ENCODE peak calls at places on chromosomes 4 and X, in eight cellular contexts. H is AG10803, J is HFFc6, C is natural killer cell, A is GM06990, L is GM12865, N is heart right ventricle, W is foreskin fibroblast. R is an unnamed sample.

GRCh38 chrX:136694491-136695087 is 46.6 kb downstream of the CD40LG start:
- DNase-seq in H (peak), J (peak), C (no peak), A (peak), L (peak), N (no peak), W (no peak), R (peak)

GRCh38 chrX:136192135-136192534 is 44.8 kb downstream of the FHL1 start:
- DNase-seq in H (no peak), J (no peak), C (no peak), A (no peak), L (no peak), N (no peak), W (no peak), R (no peak)

GRCh38 chrX:50747471-50747900 is 66.5 kb downstream of the SHROOM4 start:
- DNase-seq in H (peak), J (no peak), C (no peak), A (no peak), L (peak), N (no peak), W (no peak), R (peak)

GRCh38 chr4:87433342-87433741 is 11.0 kb downstream of the NUDT9 start:
- DNase-seq in H (no peak), J (no peak), C (no peak), A (no peak), L (no peak), N (no peak), W (no peak), R (no peak)

GRCh38 chr4:147381749-147382148 is 99.1 kb upstream of the EDNRA start:
- DNase-seq in H (no peak), J (no peak), C (no peak), A (no peak), L (no peak), N (no peak), W (no peak), R (no peak)

GRCh38 chrX:67543818-67544217 is at the start of gene AR:
- DNase-seq in H (peak), J (peak), C (no peak), A (no peak), L (no peak), N (peak), W (peak), R (no peak)

GRCh38 chr4:41454393-41454792 is 83.6 kb upstream of the LIMCH1 start:
- DNase-seq in H (no peak), J (no peak), C (no peak), A (no peak), L (no peak), N (no peak), W (no peak), R (no peak)

GRCh38 chr4:94410678-94411206 is 41.0 kb upstream of the PDLIM5 start:
- DNase-seq in H (peak), J (no peak), C (no peak), A (no peak), L (no peak), N (peak), W (no peak), R (no peak)

GRCh38 chr4:30605616-30606015 is 114.6 kb upstream of the PCDH7 start:
- DNase-seq in H (no peak), J (no peak), C (no peak), A (no peak), L (no peak), N (no peak), W (no peak), R (no peak)

GRCh38 chr4:26127001-26127400 is 193.8 kb upstream of the RBPJ start:
- DNase-seq in H (no peak), J (no peak), C (no peak), A (no peak), L (no peak), N (no peak), W (no peak), R (no peak)

GRCh38 chr4:38106301-38106700 is 146.1 kb downstream of the PTTG2 start:
- DNase-seq in H (peak), J (no peak), C (no peak), A (no peak), L (no peak), N (no peak), W (no peak), R (no peak)

GRCh38 chrX:81377329-81377728 is 175.4 kb downstream of the SH3BGRL start:
- DNase-seq in H (peak), J (peak), C (no peak), A (no peak), L (peak), N (no peak), W (peak), R (peak)

GRCh38 chrX:43853225-43853828 is 28.9 kb downstream of the MAOB start:
- DNase-seq in H (no peak), J (no peak), C (no peak), A (no peak), L (no peak), N (no peak), W (no peak), R (no peak)

GRCh38 chr4:86919824-86920223 is 15.0 kb upstream of the AFF1 start:
- DNase-seq in H (peak), J (peak), C (no peak), A (no peak), L (no peak), N (no peak), W (no peak), R (no peak)

GRCh38 chrX:21798677-21799219 is 40.7 kb upstream of the MBTPS2 start:
- DNase-seq in H (no peak), J (no peak), C (no peak), A (no peak), L (peak), N (no peak), W (peak), R (no peak)

GRCh38 chrX:9573282-9574106 is 108.6 kb downstream of the TBL1X start:
- DNase-seq in H (no peak), J (no peak), C (no peak), A (no peak), L (no peak), N (no peak), W (no peak), R (no peak)

GRCh38 chrX:39440734-39441305 is 639.6 kb downstream of the MID1IP1 start:
- DNase-seq in H (no peak), J (no peak), C (no peak), A (no peak), L (peak), N (no peak), W (no peak), R (no peak)

GRCh38 chrX:149641832-149642231 is 10.2 kb upstream of the TMEM185A start:
- DNase-seq in H (peak), J (no peak), C (no peak), A (no peak), L (no peak), N (no peak), W (no peak), R (no peak)

GRCh38 chr4:12507868-12508481 is 976.2 kb downstream of the RAB28 start:
- DNase-seq in H (no peak), J (no peak), C (no peak), A (no peak), L (no peak), N (no peak), W (no peak), R (no peak)

GRCh38 chrX:119945481-119945880 is 1.9 kb upstream of the NKAP start:
- DNase-seq in H (no peak), J (no peak), C (no peak), A (no peak), L (no peak), N (no peak), W (no peak), R (no peak)

GRCh38 chrX:119954374-119954773 is 10.8 kb upstream of the NKAP start:
- DNase-seq in H (no peak), J (no peak), C (no peak), A (no peak), L (no peak), N (no peak), W (no peak), R (no peak)

GRCh38 chrX:119943185-119943988 is at the start of gene NKAP:
- DNase-seq in H (peak), J (peak), C (peak), A (peak), L (peak), N (peak), W (peak), R (peak)

GRCh38 chrX:119942831-119943184 is 743 bp downstream of the NKAP start:
- DNase-seq in H (no peak), J (no peak), C (no peak), A (no peak), L (no peak), N (no peak), W (peak), R (no peak)

DNA sequence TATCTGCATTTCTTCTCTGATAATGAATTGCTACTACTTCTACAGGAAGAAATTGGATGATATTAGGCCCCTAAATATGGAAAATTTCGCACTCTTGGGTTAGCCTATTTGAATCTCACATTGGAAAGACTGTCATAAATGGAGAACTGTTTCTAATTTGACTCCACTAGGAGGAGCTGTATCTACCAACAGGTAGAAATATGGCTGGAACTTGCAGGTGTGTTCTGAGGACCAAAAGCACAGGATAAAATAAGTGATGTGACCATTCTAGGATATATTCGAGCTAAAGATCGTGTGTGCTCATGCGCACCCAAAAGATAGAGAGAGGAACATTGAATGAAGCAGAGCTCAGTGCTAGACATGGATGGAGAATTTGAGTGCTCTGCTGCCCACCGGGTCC is 4.8 kb upstream of the NKAP start:
- DNase-seq in H (no peak), J (no peak), C (no peak), A (no peak), L (no peak), N (no peak), W (no peak), R (no peak)
- TF ChIP-seq CTCF in H (no peak), J (peak), C (no peak), A (peak), L (peak), N (no peak), W (no peak), R (peak)

GRCh38 chr4:14264437-14264836 is 636.9 kb upstream of the BOD1L1 start:
- DNase-seq in H (no peak), J (no peak), C (no peak), A (no peak), L (peak), N (no peak), W (no peak), R (no peak)
- TF ChIP-seq CTCF in H (no peak), J (no peak), C (no peak), A (no peak), L (no peak), N (no peak), W (no peak), R (no peak)

GRCh38 chrX:108297290-108297689 is 140.9 kb downstream of the COL4A6 start:
- DNase-seq in H (no peak), J (no peak), C (no peak), A (no peak), L (no peak), N (no peak), W (no peak), R (no peak)
- TF ChIP-seq CTCF in H (no peak), J (peak), C (no peak), A (no peak), L (no peak), N (no peak), W (no peak), R (no peak)

GRCh38 chr4:39178706-39179105 is 3.6 kb upstream of the WDR19 start:
- DNase-seq in H (no peak), J (no peak), C (no peak), A (no peak), L (no peak), N (no peak), W (no peak), R (no peak)

GRCh38 chr4:39179681-39180080 is 2.6 kb upstream of the WDR19 start:
- DNase-seq in H (no peak), J (no peak), C (no peak), A (no peak), L (no peak), N (no peak), W (no peak), R (no peak)

GRCh38 chr4:39181520-39181904 is 817 bp upstream of the WDR19 start:
- DNase-seq in H (no peak), J (no peak), C (no peak), A (no peak), L (peak), N (no peak), W (no peak), R (no peak)

DNA sequence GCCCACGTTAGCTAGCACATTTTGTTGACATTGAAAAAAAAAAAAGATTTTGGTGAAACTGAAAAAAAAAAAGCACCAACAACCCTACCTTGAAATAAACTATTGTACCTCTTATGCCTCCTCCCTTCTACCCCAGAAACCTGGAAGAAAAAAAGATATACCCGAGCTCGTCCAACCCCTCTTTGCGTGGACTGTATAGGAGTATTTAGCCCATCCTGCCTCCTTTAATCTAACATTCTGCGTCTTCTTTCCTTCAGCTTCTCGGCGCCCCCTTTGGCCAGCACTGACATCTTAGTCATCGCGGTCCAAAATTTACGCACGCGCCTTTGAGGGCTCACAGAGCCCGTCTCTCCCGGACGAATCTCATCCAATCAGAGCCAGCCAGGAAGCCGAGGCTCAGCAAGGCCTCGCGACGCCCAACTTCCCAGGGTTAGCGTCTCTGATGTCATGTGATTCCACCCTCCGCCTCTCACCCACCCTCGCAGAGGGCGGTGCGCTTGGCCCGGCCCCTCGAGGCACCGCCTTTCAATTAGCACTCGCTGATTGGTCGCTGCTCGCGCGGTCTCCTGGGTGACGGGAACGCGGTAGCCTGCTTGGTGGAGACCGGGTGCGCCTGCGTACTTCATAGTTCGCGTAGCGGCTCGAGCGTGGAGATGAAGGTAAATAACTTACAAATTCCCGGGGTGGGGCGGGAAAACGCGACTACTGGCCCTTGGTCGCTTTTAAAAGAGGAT is at the start of gene WDR19:
- DNase-seq in H (peak), J (peak), C (peak), A (peak), L (peak), N (peak), W (peak), R (peak)
- TF ChIP-seq CTCF in H (peak), J (peak), C (peak), A (peak), L (peak), N (peak), W (peak), R (peak)

DNA sequence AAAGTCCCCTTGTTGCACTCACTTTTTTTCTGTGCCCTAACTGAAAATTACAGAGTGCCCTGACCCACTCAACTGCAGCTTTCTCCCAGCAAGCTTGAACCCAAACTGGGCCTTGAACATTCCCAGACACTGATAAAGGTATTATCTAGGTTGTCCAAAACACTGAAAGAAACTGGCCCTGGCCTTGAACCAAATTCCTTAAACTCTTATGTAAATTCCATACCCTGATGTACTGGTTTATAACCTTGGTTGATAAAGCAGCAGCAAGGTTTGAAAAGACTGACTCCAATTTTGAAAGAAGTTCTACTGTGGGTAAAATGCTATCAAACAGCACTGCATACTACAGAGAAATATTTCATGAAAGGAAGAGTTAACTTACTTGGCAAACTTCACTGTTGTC is 125.6 kb downstream of the PHF8 start:
- DNase-seq in H (no peak), J (no peak), C (no peak), A (no peak), L (no peak), N (no peak), W (no peak), R (no peak)
- TF ChIP-seq CTCF in H (no peak), J (no peak), C (no peak), A (no peak), L (no peak), N (no peak), W (no peak), R (no peak)

GRCh38 chrX:107628662-107629532 is 587 bp downstream of the PRPS1 start:
- DNase-seq in H (no peak), J (peak), C (peak), A (peak), L (peak), N (peak), W (no peak), R (peak)

GRCh38 chrX:107626916-107627315 is 1.4 kb upstream of the PRPS1 start:
- DNase-seq in H (no peak), J (no peak), C (no peak), A (no peak), L (no peak), N (no peak), W (no peak), R (no peak)

GRCh38 chrX:107627792-107628661 is at the start of gene PRPS1:
- DNase-seq in H (peak), J (peak), C (peak), A (peak), L (peak), N (peak), W (peak), R (peak)

GRCh38 chrX:107630031-107630689 is 1.9 kb downstream of the PRPS1 start:
- DNase-seq in H (no peak), J (no peak), C (no peak), A (no peak), L (no peak), N (no peak), W (no peak), R (no peak)

DNA sequence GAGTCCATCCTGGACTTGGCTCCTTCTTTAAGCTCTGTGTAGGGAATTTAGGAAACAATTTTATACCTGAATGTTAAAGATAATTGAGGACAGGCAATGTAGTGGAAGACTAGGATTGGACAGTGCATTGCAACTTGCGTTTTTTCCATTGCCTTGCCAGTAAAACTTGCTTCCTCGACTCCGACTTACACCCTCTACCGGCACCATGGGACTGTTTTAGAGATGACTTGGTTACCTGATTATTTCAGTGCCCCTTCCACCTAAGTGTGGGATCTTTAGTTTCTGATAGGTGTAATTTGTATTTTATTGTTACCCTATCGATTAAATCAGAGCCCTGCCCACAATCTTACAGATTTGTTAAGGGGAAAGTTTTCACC is 1.2 kb downstream of the PRPS1 start:
- DNase-seq in H (peak), J (no peak), C (no peak), A (no peak), L (peak), N (no peak), W (no peak), R (no peak)
- TF ChIP-seq CTCF in H (peak), J (peak), C (no peak), A (peak), L (no peak), N (no peak), W (peak), R (no peak)

DNA sequence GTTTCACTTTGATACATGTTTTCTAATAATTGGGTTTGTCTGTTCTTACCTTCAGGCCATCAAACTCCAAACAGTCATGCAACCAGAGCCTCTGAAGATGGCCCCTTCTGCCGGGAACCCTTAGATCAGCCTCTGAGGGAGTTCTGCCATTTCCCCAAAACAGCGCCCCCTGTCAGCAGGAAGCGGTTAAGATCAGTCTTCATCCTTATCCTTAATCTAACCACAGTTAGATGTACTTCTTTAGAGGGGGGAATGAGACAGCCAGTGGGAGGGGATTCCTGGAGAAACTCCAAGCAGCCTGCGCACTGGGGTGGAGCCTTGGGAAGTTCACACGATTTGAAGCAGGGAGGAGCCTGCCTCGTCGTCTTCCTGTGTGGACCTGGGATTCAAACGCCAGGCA is 185.4 kb downstream of the INPP4B start:
- DNase-seq in H (no peak), J (no peak), C (no peak), A (no peak), L (no peak), N (no peak), W (no peak), R (no peak)
- TF ChIP-seq CTCF in H (peak), J (peak), C (no peak), A (peak), L (no peak), N (no peak), W (no peak), R (no peak)

R was measured in GM13977.